ENCODE peak calls at places on chromosomes 2 and 18, in nine cellular contexts. One of them, this sample, is unnamed.

GRCh38 chr18:59514193-59514592 is 155.1 kb upstream of the LMAN1 start:
- DNase-seq in sigmoid colon: peak; percentile 86
- DNase-seq in suprapubic skin: peak; percentile 87
- DNase-seq in transverse colon: peak; percentile 20
- DNase-seq in A549: no peak
- DNase-seq in GM12878: no peak
- DNase-seq in stomach: no peak
- DNase-seq in H1: no peak
- DNase-seq in K562: no peak
- DNase-seq in this sample: peak; percentile 71

GRCh38 chr2:232988444-232988843 is 24.6 kb downstream of the NGEF start:
- DNase-seq in sigmoid colon: no peak
- DNase-seq in suprapubic skin: no peak
- DNase-seq in transverse colon: peak; percentile 80
- DNase-seq in A549: peak; percentile 98
- DNase-seq in GM12878: no peak
- DNase-seq in stomach: peak; percentile 68
- DNase-seq in H1: no peak
- DNase-seq in K562: no peak
- DNase-seq in this sample: no peak

GRCh38 chr2:222180619-222181018 is 118.2 kb downstream of the PAX3 start:
- DNase-seq in sigmoid colon: no peak
- DNase-seq in suprapubic skin: no peak
- DNase-seq in transverse colon: no peak
- DNase-seq in A549: no peak
- DNase-seq in GM12878: no peak
- DNase-seq in stomach: no peak
- DNase-seq in H1: no peak
- DNase-seq in K562: no peak
- DNase-seq in this sample: no peak

GRCh38 chr2:162890690-162891311 is 52.2 kb upstream of the KCNH7 start:
- DNase-seq in sigmoid colon: no peak
- DNase-seq in suprapubic skin: no peak
- DNase-seq in transverse colon: no peak
- DNase-seq in A549: peak; percentile 75
- DNase-seq in GM12878: peak; percentile 11
- DNase-seq in stomach: no peak
- DNase-seq in H1: no peak
- DNase-seq in K562: peak; percentile 32
- DNase-seq in this sample: no peak

GRCh38 chr2:160612266-160612864 is 118.8 kb upstream of the RBMS1 start:
- DNase-seq in sigmoid colon: no peak
- DNase-seq in suprapubic skin: no peak
- DNase-seq in transverse colon: no peak
- DNase-seq in A549: no peak
- DNase-seq in GM12878: no peak
- DNase-seq in stomach: no peak
- DNase-seq in H1: no peak
- DNase-seq in K562: no peak
- DNase-seq in this sample: no peak

GRCh38 chr18:79949571-79950439 is 1.6 kb downstream of the SLC66A2 start:
- DNase-seq in sigmoid colon: peak; percentile 69
- DNase-seq in suprapubic skin: peak; percentile 64
- DNase-seq in transverse colon: peak; percentile 43
- DNase-seq in A549: no peak
- DNase-seq in GM12878: no peak
- DNase-seq in stomach: peak; percentile 32
- DNase-seq in H1: no peak
- DNase-seq in K562: no peak
- DNase-seq in this sample: peak; percentile 6

GRCh38 chr2:54579682-54580349 is 123.7 kb downstream of the SPTBN1 start:
- DNase-seq in sigmoid colon: no peak
- DNase-seq in suprapubic skin: no peak
- DNase-seq in transverse colon: peak; percentile 77
- DNase-seq in A549: peak; percentile 82
- DNase-seq in GM12878: peak; percentile 89
- DNase-seq in stomach: peak; percentile 57
- DNase-seq in H1: no peak
- DNase-seq in K562: no peak
- DNase-seq in this sample: no peak

GRCh38 chr2:147913701-147914480 is 69.1 kb downstream of the ACVR2A start:
- DNase-seq in sigmoid colon: no peak
- DNase-seq in suprapubic skin: no peak
- DNase-seq in transverse colon: no peak
- DNase-seq in A549: no peak
- DNase-seq in GM12878: no peak
- DNase-seq in stomach: no peak
- DNase-seq in H1: no peak
- DNase-seq in K562: no peak
- DNase-seq in this sample: no peak

GRCh38 chr2:216635171-216635570 is 2.0 kb downstream of the IGFBP2 start:
- DNase-seq in sigmoid colon: no peak
- DNase-seq in suprapubic skin: no peak
- DNase-seq in transverse colon: no peak
- DNase-seq in A549: no peak
- DNase-seq in GM12878: no peak
- DNase-seq in stomach: no peak
- DNase-seq in H1: no peak
- DNase-seq in K562: no peak
- DNase-seq in this sample: no peak

DNA sequence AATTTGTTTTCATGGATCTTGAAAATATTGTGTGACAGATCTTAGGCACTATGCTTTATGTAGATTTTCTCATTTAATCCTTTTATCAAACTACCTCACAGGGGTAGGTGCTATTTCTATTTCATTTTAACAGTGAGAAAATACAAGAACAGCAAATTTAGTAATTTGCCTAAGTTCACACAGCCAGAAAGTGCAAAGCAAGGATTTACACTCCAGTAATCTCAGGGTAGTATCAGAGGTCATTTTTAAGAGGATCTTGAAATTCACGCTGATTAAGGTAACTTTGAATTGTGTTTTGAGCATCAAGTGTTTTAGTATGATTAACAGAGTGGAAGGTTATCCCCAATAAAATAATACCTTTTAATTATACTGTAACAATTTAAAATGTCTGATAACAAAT is 10.1 kb upstream of the KCNJ3 start:
- DNase-seq in sigmoid colon: no peak
- DNase-seq in suprapubic skin: no peak
- DNase-seq in transverse colon: no peak
- DNase-seq in A549: no peak
- DNase-seq in GM12878: peak; percentile 11
- DNase-seq in stomach: no peak
- DNase-seq in H1: no peak
- DNase-seq in K562: no peak
- DNase-seq in this sample: no peak
- TF ChIP-seq EP300 in sigmoid colon: no peak
- TF ChIP-seq EP300 in suprapubic skin: no peak
- TF ChIP-seq EP300 in transverse colon: no peak
- TF ChIP-seq EP300 in A549: no peak
- TF ChIP-seq EP300 in GM12878: no peak
- TF ChIP-seq EP300 in stomach: no peak
- TF ChIP-seq EP300 in H1: no peak
- TF ChIP-seq EP300 in K562: no peak
- TF ChIP-seq EP300 in this sample: no peak

DNA sequence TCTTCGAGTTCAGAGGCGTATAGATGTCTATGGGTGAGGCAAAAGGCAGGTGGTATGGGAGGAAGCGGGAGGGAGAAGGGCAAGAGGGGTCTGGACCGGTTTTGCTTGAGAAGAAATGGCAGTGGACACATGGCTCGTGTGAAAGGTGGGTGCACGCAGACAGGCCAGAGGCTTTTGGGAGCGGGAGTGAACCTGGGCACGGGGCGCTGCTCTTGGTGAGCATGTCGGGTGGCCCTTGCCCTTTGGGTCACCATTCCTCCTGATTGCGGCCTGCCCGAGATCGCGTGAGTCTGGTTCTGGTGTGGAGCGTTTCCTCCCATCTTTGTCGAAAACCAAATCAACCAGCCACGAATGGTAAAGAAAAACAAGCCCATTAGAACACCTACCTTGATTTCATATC is 12.6 kb downstream of the LDLRAD4 start:
- DNase-seq in sigmoid colon: no peak
- DNase-seq in suprapubic skin: peak; percentile 39
- DNase-seq in transverse colon: no peak
- DNase-seq in A549: no peak
- DNase-seq in GM12878: no peak
- DNase-seq in stomach: no peak
- DNase-seq in H1: no peak
- DNase-seq in K562: no peak
- DNase-seq in this sample: no peak
- TF ChIP-seq EP300 in sigmoid colon: no peak
- TF ChIP-seq EP300 in suprapubic skin: no peak
- TF ChIP-seq EP300 in transverse colon: no peak
- TF ChIP-seq EP300 in A549: no peak
- TF ChIP-seq EP300 in GM12878: no peak
- TF ChIP-seq EP300 in stomach: no peak
- TF ChIP-seq EP300 in H1: no peak
- TF ChIP-seq EP300 in K562: no peak
- TF ChIP-seq EP300 in this sample: no peak

GRCh38 chr2:37670378-37671012 is 947 bp downstream of the CDC42EP3 start:
- DNase-seq in sigmoid colon: peak; percentile 72
- DNase-seq in suprapubic skin: no peak
- DNase-seq in transverse colon: no peak
- DNase-seq in A549: no peak
- DNase-seq in GM12878: no peak
- DNase-seq in stomach: no peak
- DNase-seq in H1: no peak
- DNase-seq in K562: no peak
- DNase-seq in this sample: no peak
- TF ChIP-seq EP300 in sigmoid colon: no peak
- TF ChIP-seq EP300 in suprapubic skin: no peak
- TF ChIP-seq EP300 in transverse colon: no peak
- TF ChIP-seq EP300 in A549: no peak
- TF ChIP-seq EP300 in GM12878: no peak
- TF ChIP-seq EP300 in stomach: no peak
- TF ChIP-seq EP300 in H1: no peak
- TF ChIP-seq EP300 in K562: no peak
- TF ChIP-seq EP300 in this sample: no peak

GRCh38 chr2:236658974-236659757 is 89.5 kb downstream of the ACKR3 start:
- DNase-seq in sigmoid colon: no peak
- DNase-seq in suprapubic skin: peak; percentile 27
- DNase-seq in transverse colon: no peak
- DNase-seq in A549: no peak
- DNase-seq in GM12878: no peak
- DNase-seq in stomach: no peak
- DNase-seq in H1: peak; percentile 34
- DNase-seq in K562: no peak
- DNase-seq in this sample: no peak

GRCh38 chr2:236662231-236663160 is 92.9 kb downstream of the ACKR3 start:
- DNase-seq in sigmoid colon: no peak
- DNase-seq in suprapubic skin: peak; percentile 55
- DNase-seq in transverse colon: no peak
- DNase-seq in A549: no peak
- DNase-seq in GM12878: no peak
- DNase-seq in stomach: no peak
- DNase-seq in H1: no peak
- DNase-seq in K562: no peak
- DNase-seq in this sample: no peak

GRCh38 chr2:236659758-236660150 is 90.1 kb downstream of the ACKR3 start:
- DNase-seq in sigmoid colon: peak; percentile 88
- DNase-seq in suprapubic skin: no peak
- DNase-seq in transverse colon: no peak
- DNase-seq in A549: peak; percentile 65
- DNase-seq in GM12878: no peak
- DNase-seq in stomach: no peak
- DNase-seq in H1: no peak
- DNase-seq in K562: no peak
- DNase-seq in this sample: no peak

GRCh38 chr2:236661762-236662110 is 92.1 kb downstream of the ACKR3 start:
- DNase-seq in sigmoid colon: no peak
- DNase-seq in suprapubic skin: peak; percentile 52
- DNase-seq in transverse colon: no peak
- DNase-seq in A549: no peak
- DNase-seq in GM12878: no peak
- DNase-seq in stomach: no peak
- DNase-seq in H1: no peak
- DNase-seq in K562: no peak
- DNase-seq in this sample: no peak

DNA sequence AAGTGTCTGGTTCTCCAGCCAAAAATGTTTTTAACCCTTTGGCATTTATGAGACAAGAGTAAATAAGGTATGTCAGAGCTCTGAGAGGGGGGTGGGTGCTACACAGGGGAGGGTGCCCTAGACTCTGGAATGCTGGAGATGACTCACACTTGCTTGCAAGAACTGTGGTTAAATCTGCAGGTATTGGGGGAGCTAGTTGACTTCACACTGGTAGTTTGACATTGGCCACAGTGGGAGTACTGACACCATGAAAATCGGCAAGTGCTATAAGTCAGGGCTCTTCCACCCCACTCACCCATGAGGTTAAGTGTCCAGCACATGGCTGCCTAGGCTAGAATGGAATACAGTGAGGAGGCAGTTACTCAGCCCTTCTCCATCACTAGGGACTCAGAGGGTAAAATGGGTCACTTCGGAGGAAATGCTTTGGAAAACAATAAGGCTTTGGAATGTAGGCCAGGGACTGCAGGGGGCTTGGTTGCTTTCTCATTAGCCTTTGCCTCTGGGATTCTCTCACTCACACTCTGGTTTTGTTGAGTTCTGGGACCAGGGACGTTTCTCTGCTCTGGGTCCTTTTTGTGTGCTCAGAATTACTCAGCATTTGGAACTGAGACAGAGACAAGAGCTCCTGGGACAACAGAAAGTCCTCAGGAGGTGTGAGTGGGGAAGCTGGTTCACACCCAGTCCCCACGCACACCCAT is 91.6 kb downstream of the ACKR3 start:
- DNase-seq in sigmoid colon: no peak
- DNase-seq in suprapubic skin: peak; percentile 50
- DNase-seq in transverse colon: no peak
- DNase-seq in A549: peak; percentile 77
- DNase-seq in GM12878: no peak
- DNase-seq in stomach: no peak
- DNase-seq in H1: no peak
- DNase-seq in K562: no peak
- DNase-seq in this sample: no peak
- TF ChIP-seq EP300 in sigmoid colon: no peak
- TF ChIP-seq EP300 in suprapubic skin: no peak
- TF ChIP-seq EP300 in transverse colon: no peak
- TF ChIP-seq EP300 in A549: peak; percentile 78
- TF ChIP-seq EP300 in GM12878: no peak
- TF ChIP-seq EP300 in stomach: no peak
- TF ChIP-seq EP300 in H1: no peak
- TF ChIP-seq EP300 in K562: no peak
- TF ChIP-seq EP300 in this sample: no peak

DNA sequence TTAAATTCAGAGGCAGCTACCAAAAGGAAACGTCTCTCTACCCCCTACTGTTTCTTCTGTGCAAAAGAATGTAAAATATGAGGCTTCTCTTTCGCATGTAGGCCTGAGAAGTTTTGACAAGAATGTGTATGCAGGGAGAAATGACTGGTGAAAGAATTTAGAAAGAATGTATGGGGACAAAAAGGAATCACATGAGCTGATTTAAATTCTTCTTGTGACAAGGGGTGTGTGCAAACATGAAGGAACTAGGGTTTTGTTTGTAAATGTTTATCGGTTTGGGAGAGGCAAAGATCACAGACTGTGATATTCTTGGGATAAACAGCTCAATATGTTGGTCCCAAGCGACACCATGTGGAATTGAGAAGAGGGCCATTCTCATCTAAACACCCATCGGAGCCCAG is 345.2 kb upstream of the VRK2 start:
- DNase-seq in sigmoid colon: no peak
- DNase-seq in suprapubic skin: no peak
- DNase-seq in transverse colon: no peak
- DNase-seq in A549: peak; percentile 10
- DNase-seq in GM12878: no peak
- DNase-seq in stomach: no peak
- DNase-seq in H1: no peak
- DNase-seq in K562: no peak
- DNase-seq in this sample: no peak
- TF ChIP-seq EP300 in sigmoid colon: no peak
- TF ChIP-seq EP300 in suprapubic skin: no peak
- TF ChIP-seq EP300 in transverse colon: no peak
- TF ChIP-seq EP300 in A549: no peak
- TF ChIP-seq EP300 in GM12878: no peak
- TF ChIP-seq EP300 in stomach: no peak
- TF ChIP-seq EP300 in H1: peak; percentile 6
- TF ChIP-seq EP300 in K562: no peak
- TF ChIP-seq EP300 in this sample: no peak

This sample was measured in ovary.